ENCODE peak calls at places on chromosome X, in six cellular contexts. U is SK-N-SH, B is K562, E is HepG2, O is IMR-90, J is GM12878. Y is an unnamed sample.

GRCh38 chrX:121307441-121307840 is 260.0 kb downstream of the GLUD2 start:
- DNase-seq in U (no peak), B (no peak), E (no peak), O (no peak), J (peak; percentile 63), Y (no peak)

GRCh38 chrX:47797084-47797483 is 39.6 kb upstream of the ZNF81 start:
- DNase-seq in U (no peak), B (no peak), E (no peak), O (no peak), J (no peak), Y (no peak)

GRCh38 chrX:78997870-78998558 is 52.8 kb downstream of the P2RY10 start:
- DNase-seq in U (no peak), B (no peak), E (no peak), O (no peak), J (no peak), Y (no peak)

GRCh38 chrX:10722804-10723364 is 102.5 kb upstream of the MID1 start:
- DNase-seq in U (peak; percentile 65), B (peak; percentile 57), E (no peak), O (peak; percentile 67), J (no peak), Y (peak; percentile 51)

GRCh38 chrX:6718766-6719165 is 183.8 kb upstream of the VCX3A start:
- DNase-seq in U (no peak), B (no peak), E (no peak), O (no peak), J (no peak), Y (no peak)

GRCh38 chrX:63755892-63756291 is 29.1 kb downstream of the ARHGEF9 start:
- DNase-seq in U (no peak), B (no peak), E (no peak), O (no peak), J (no peak), Y (no peak)

GRCh38 chrX:10137516-10137915 is 19.3 kb upstream of the CLCN4 start:
- DNase-seq in U (no peak), B (no peak), E (no peak), O (no peak), J (no peak), Y (no peak)

GRCh38 chrX:27807690-27808089 is at the start of gene MAGEB10:
- DNase-seq in U (no peak), B (no peak), E (no peak), O (no peak), J (no peak), Y (no peak)

GRCh38 chrX:68892134-68892533 is 63.3 kb downstream of the EFNB1 start:
- DNase-seq in U (no peak), B (no peak), E (no peak), O (no peak), J (no peak), Y (no peak)

GRCh38 chrX:68895339-68896250 is 66.8 kb downstream of the EFNB1 start:
- DNase-seq in U (peak; percentile 68), B (peak; percentile 29), E (peak; percentile 3), O (peak; percentile 42), J (no peak), Y (peak; percentile 31)

GRCh38 chrX:68894513-68895338 is 65.9 kb downstream of the EFNB1 start:
- DNase-seq in U (peak; percentile 73), B (peak; percentile 12), E (no peak), O (peak; percentile 18), J (no peak), Y (no peak)

GRCh38 chrX:68892651-68893050 is 63.8 kb downstream of the EFNB1 start:
- DNase-seq in U (no peak), B (no peak), E (no peak), O (no peak), J (no peak), Y (no peak)

GRCh38 chrX:68894142-68894512 is 65.3 kb downstream of the EFNB1 start:
- DNase-seq in U (peak; percentile 57), B (no peak), E (no peak), O (no peak), J (no peak), Y (no peak)
- TF ChIP-seq SMC3 in U (no peak), B (no peak), E (no peak), O (no peak), J (no peak), Y (no peak)

DNA sequence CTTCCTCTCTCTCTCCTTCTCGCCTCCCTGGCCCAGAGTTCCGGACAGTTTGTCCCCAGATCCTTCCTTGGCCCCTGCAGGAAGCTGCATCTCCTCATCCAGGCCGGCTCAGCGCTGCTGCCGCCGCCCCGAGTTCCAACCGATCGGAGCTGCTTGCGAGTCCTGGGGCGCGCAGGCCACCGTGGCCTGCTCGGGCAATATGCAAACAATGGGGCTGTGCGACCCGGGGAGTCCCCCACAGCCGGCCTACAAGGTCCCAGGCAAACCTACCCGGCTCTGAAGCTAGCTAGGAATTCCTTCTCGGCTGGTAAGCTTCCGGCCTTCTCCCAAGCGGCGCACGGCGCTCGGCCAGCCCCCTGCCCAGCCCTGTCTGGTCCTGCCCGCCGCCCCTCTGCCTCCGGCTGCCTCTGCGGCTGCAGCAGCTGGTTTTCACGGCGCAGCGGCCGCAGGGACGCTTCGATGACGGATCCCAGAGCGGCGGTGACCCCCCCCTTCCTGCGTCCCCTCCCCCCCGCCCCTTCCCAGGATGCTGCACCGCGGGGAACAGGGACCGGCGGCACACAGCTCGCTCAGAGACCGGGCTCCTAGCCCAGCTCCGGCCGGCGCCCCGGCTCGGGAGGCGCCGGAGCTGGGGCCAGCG is 59.4 kb downstream of the TSC22D3 start:
- DNase-seq in U (peak; percentile 89), B (no peak), E (no peak), O (peak; percentile 21), J (no peak), Y (no peak)
- TF ChIP-seq SMC3 in U (no peak), B (no peak), E (no peak), O (no peak), J (no peak), Y (no peak)

DNA sequence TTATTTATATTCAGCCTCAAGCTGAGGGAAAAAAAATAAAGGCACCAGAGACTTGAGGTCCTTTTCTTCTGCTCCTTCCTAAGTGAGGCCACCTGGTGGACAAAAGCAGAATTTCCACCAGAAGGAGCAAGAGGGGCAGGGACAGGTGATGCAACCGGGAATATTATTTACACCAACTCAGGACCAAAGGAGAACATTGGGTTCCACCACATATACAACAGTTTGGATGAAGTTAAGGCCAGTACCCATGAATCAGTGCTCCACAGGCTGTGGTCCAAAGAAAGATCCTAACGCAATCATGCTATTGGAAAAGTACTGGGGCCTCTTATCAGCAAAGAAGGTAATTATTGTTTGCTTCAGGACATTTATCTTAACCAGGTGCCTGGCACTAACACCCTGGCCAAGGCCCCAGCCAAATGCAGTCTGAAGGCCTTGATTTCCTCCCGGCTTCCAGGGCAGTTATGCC is 57.4 kb downstream of the TSC22D3 start:
- DNase-seq in U (peak; percentile 69), B (peak; percentile 72), E (peak; percentile 44), O (peak; percentile 78), J (no peak), Y (peak; percentile 67)
- TF ChIP-seq SMC3 in U (peak; percentile 75), B (peak; percentile 67), E (peak; percentile 64), O (peak; percentile 86), J (peak; percentile 82), Y (peak; percentile 82)

GRCh38 chrX:8783100-8784098 is 17.8 kb downstream of the FAM9A start:
- DNase-seq in U (peak; percentile 41), B (peak; percentile 24), E (peak; percentile 6), O (peak; percentile 4), J (no peak), Y (peak; percentile 55)
- TF ChIP-seq SMC3 in U (no peak), B (no peak), E (no peak), O (no peak), J (no peak), Y (peak; percentile 16)

GRCh38 chrX:148661035-148661434 is 160.6 kb downstream of the AFF2 start:
- DNase-seq in U (no peak), B (no peak), E (no peak), O (no peak), J (no peak), Y (no peak)
- TF ChIP-seq SMC3 in U (no peak), B (no peak), E (no peak), O (no peak), J (no peak), Y (no peak)

GRCh38 chrX:46561931-46562721 is 11.4 kb upstream of the CHST7 start:
- DNase-seq in U (no peak), B (no peak), E (no peak), O (no peak), J (peak; percentile 95), Y (no peak)
- TF ChIP-seq SMC3 in U (no peak), B (no peak), E (no peak), O (no peak), J (peak; percentile 9), Y (no peak)

GRCh38 chrX:39675619-39676018 is 422.1 kb downstream of the BCOR start:
- DNase-seq in U (no peak), B (no peak), E (no peak), O (no peak), J (no peak), Y (no peak)
- TF ChIP-seq SMC3 in U (no peak), B (no peak), E (no peak), O (no peak), J (no peak), Y (no peak)

GRCh38 chrX:44974462-44974861 is 101.5 kb downstream of the KDM6A start:
- DNase-seq in U (no peak), B (no peak), E (no peak), O (peak; percentile 59), J (no peak), Y (peak; percentile 25)
- TF ChIP-seq SMC3 in U (no peak), B (no peak), E (no peak), O (no peak), J (no peak), Y (no peak)

GRCh38 chrX:13790206-13791131 is 26.4 kb downstream of the GPM6B start:
- DNase-seq in U (no peak), B (no peak), E (no peak), O (no peak), J (no peak), Y (no peak)
- TF ChIP-seq SMC3 in U (no peak), B (no peak), E (no peak), O (no peak), J (no peak), Y (no peak)

Y was measured in A549.